ENCODE peak calls at places on chromosome 21, in five cellular contexts. V, G, M, F and R are unnamed samples. For H3K9me3, the result is how much of the 10 kb centered on the place peaks cover.

GRCh38 chr21:46557469-46557868 is 47.4 kb downstream of the S100B start:
- DNase-seq in G (no peak), F (no peak), V (no peak), M (no peak), R (no peak)

GRCh38 chr21:45366931-45367401 is 38.0 kb upstream of the COL18A1 start:
- DNase-seq in G (peak), F (no peak), V (peak), M (peak), R (peak)

GRCh38 chr21:44395260-44395659 is 41.8 kb downstream of the TRPM2 start:
- DNase-seq in V (no peak), M (no peak), F (no peak), G (no peak), R (no peak)

GRCh38 chr21:19123053-19123452 is 719.5 kb upstream of the TMPRSS15 start:
- DNase-seq in M (no peak), V (no peak), G (no peak), F (no peak), R (no peak)

GRCh38 chr21:45826733-45827692 is 154.6 kb upstream of the COL6A1 start:
- DNase-seq in M (no peak), F (no peak), G (no peak), V (no peak), R (no peak)

GRCh38 chr21:42039911-42040351 is 29.8 kb upstream of the ZBTB21 start:
- DNase-seq in F (no peak), G (no peak), M (peak), V (no peak), R (peak)

GRCh38 chr21:45612096-45613019 is 31.2 kb upstream of the PCBP3 start:
- DNase-seq in F (peak), G (no peak), M (peak), V (no peak), R (no peak)

GRCh38 chr21:45963225-45963555 is 18.4 kb upstream of the COL6A1 start:
- DNase-seq in M (peak), G (no peak), F (no peak), V (no peak), R (no peak)

GRCh38 chr21:39186676-39187075 is 3.4 kb upstream of the PSMG1 start:
- DNase-seq in G (no peak), F (peak), V (no peak), M (no peak), R (no peak)

GRCh38 chr21:42109873-42110525 is 38.9 kb downstream of the UMODL1 start:
- DNase-seq in G (no peak), M (no peak), F (no peak), V (no peak), R (no peak)

GRCh38 chr21:35529141-35529863 is 480.2 kb upstream of the RUNX1 start:
- DNase-seq in F (no peak), M (peak), G (no peak), V (no peak), R (peak)

GRCh38 chr21:34592120-34592561 is 22.8 kb downstream of the RCAN1 start:
- DNase-seq in M (peak), V (peak), F (no peak), G (no peak), R (peak)

GRCh38 chr21:46124083-46124925 is 26.4 kb downstream of the COL6A2 start:
- DNase-seq in M (no peak), V (no peak), G (no peak), F (no peak), R (no peak)

GRCh38 chr21:45383615-45384201 is 21.3 kb upstream of the COL18A1 start:
- DNase-seq in G (no peak), V (no peak), F (no peak), M (no peak), R (no peak)

GRCh38 chr21:39134288-39134810 is 48.9 kb downstream of the PSMG1 start:
- DNase-seq in M (no peak), F (no peak), V (no peak), G (no peak), R (no peak)

GRCh38 chr21:27129215-27129614 is 162.3 kb upstream of the ADAMTS5 start:
- DNase-seq in F (no peak), V (no peak), G (no peak), M (no peak), R (no peak)

GRCh38 chr21:42639646-42640152 is 13.7 kb upstream of the PDE9A start:
- DNase-seq in V (no peak), G (no peak), M (no peak), F (no peak), R (no peak)

GRCh38 chr21:44535963-44536362 is 4.0 kb downstream of the KRTAP10-1 start:
- DNase-seq in G (no peak), M (no peak), F (no peak), V (no peak), R (no peak)

GRCh38 chr21:29217818-29218252 is 80.9 kb upstream of the BACH1 start:
- DNase-seq in G (peak), M (peak), F (peak), V (no peak), R (peak)

GRCh38 chr21:28832013-28832714 is 160.5 kb downstream of the LTN1 start:
- DNase-seq in F (peak), G (peak), M (peak), V (no peak), R (no peak)

GRCh38 chr21:41141031-41141457 is 26.9 kb upstream of the BACE2 start:
- DNase-seq in M (peak), F (peak), V (no peak), G (no peak), R (no peak)

GRCh38 chr21:45441431-45442255 is 36.7 kb downstream of the COL18A1 start:
- DNase-seq in M (no peak), G (no peak), F (no peak), V (no peak), R (no peak)

DNA sequence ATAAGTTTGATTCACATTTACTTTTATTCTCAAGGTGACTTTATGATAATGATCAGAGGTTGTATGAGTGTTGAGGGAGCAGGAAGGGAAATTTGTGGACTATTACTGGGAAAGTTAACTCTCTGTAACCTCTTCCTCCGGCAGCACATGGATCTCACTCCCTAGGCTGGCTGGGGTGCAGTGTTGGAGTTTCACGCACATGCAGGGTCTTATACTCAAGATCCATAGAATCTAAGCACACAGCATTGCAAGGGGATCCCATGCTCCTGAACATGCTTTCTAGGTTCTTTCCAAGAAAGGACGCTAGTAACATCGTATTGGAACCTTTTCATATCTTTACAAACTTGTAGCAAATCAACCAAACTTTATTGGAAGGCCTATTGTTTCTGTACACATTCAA is 757.6 kb upstream of the TPTE start:
- DNase-seq in F (no peak), G (no peak), M (no peak), V (no peak), R (no peak)
- H3K9me3 ChIP-seq in F (half or more), G (half or more), M (under half), V (under half), R (under half)

DNA sequence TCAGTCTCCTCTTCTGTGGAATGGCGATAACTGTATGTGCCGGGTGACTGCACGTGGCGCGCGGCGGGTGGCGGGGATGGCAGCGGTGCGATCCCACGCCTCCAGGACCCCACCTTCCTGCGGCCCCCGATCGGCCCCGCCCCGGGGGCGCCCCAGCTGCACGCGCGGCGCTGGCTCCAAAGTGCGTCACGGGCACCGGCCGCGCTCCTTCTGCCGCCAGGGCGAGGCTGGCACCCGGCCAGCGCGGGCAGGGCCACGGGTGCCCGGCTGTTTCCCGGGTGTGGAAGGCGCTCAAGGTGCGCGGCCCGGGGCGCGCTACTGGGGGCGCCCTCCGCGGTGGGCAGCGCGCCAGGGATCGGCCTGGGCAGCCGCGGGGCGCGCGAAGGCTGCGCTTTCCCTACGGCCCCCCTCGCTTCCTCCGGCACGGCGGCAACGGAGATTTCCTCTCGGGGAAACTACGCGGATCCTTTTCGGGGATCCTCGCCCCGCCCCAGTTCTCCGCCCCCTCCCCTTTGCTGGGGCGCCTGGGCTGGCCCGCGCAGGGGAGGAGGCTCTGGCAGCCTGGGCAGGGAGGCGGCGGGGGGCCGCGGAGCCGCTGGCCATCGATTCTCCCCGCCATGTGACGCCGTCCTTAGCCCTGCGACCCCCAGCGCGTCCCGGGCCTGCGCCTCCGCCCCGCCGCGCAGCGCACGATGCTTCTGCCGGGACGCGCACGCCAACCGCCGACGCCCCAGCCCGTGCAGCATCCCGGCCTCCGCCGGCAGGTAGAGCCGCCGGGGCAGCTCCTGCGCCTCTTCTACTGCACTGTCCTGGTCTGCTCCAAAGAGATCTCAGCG is at the start of gene EVA1C:
- DNase-seq in V (peak), G (no peak), F (peak), M (peak), R (peak)
- TF ChIP-seq EZH2 in V (no peak), G (no peak), F (no peak), M (no peak), R (no peak)

DNA sequence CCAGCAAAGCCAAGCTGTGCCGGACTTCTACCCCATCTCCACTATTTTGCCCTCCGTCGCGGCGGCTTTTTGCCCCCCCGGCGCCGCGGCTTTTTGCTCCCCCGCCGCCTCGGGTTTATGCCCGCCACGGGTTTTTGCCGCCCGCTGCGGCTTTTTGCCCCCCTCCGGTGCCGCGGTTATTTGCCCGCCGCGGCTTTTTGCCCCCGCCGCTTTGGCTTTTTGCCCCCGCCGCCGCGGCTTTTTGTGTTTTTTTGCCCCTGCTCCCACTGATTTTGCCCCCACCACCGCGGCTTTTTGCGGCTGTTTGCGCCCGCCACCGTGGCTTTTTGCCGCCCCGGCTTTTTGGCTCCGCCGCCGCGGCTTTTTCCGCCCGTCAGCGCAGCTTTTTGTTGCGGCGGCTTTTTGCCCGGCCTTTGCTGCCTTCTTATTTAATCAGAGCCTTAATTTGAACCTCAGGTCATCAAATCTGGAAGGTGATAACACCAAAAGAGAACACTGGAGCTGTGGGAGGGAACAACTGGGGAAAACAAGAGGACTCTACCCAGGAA is 106.0 kb downstream of the TPTE start:
- DNase-seq in M (no peak), F (no peak), V (no peak), G (no peak), R (no peak)
- H3K9me3 ChIP-seq in M (under half), F (under half), V (under half), G (half or more), R (under half)

DNA sequence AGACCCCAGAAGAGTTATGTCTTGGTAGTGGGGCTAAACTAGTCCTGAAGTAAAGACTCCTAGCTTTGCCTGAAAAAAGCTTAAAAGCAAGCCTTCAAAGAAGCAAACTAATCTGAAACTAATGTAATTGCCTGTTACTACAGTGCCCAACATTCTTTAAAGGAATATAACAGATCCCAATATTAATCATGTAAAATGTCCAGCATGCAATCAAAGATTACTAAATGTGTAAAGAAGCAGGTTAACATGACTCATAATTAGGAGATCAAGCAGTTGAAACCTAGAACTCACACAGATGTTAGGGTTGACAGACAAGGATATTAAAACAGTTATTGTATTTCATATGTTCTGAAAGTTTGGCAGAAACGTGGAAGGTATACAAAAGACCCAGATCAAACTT is 17.8 kb downstream of the DYRK1A start:
- DNase-seq in G (no peak), M (no peak), V (no peak), F (no peak), R (no peak)
- TF ChIP-seq EZH2 in G (no peak), M (no peak), V (no peak), F (no peak), R (no peak)

GRCh38 chr21:20997308-20997632 is 939 bp upstream of the NCAM2 start:
- DNase-seq in V (no peak), F (no peak), M (no peak), G (no peak), R (peak)
- H3K9me3 ChIP-seq in V (under half), F (under half), M (under half), G (under half), R (under half)

GRCh38 chr21:36693144-36694040 is 5.5 kb upstream of the SIM2 start:
- DNase-seq in V (no peak), F (no peak), G (no peak), M (no peak), R (no peak)

GRCh38 chr21:36694593-36695282 is 4.2 kb upstream of the SIM2 start:
- DNase-seq in V (no peak), G (no peak), M (no peak), F (no peak), R (no peak)

GRCh38 chr21:36692844-36693143 is 6.1 kb upstream of the SIM2 start:
- DNase-seq in M (no peak), F (no peak), G (no peak), V (no peak), R (no peak)

GRCh38 chr21:36695283-36695634 is 3.7 kb upstream of the SIM2 start:
- DNase-seq in V (no peak), F (no peak), G (no peak), M (no peak), R (no peak)

GRCh38 chr21:36694041-36694515 is 4.8 kb upstream of the SIM2 start:
- DNase-seq in M (peak), V (no peak), F (no peak), G (no peak), R (no peak)
- TF ChIP-seq EZH2 in M (no peak), V (no peak), F (peak), G (no peak), R (no peak)